ENCODE peak calls at places on chromosome 14, in four cellular contexts. One of them, this sample, is unnamed. For H3K27me3, the result is how much of the 10 kb centered on the place peaks cover.

GRCh38 chr14:53571990-53572389 is 384.6 kb downstream of the BMP4 start:
- DNase-seq in IMR-90: peak
- DNase-seq in left ventricle myocardium inferior: no peak
- DNase-seq in heart left ventricle: no peak
- DNase-seq in this sample: peak

GRCh38 chr14:65252471-65253255 is 150.3 kb upstream of the MAX start:
- DNase-seq in left ventricle myocardium inferior: no peak
- DNase-seq in IMR-90: no peak
- DNase-seq in heart left ventricle: no peak
- DNase-seq in this sample: no peak

GRCh38 chr14:86296173-86296572 is 766.2 kb downstream of the FLRT2 start:
- DNase-seq in IMR-90: peak
- DNase-seq in left ventricle myocardium inferior: no peak
- DNase-seq in heart left ventricle: no peak
- DNase-seq in this sample: peak

GRCh38 chr14:103745424-103745823 is 29.8 kb downstream of the ZFYVE21 start:
- DNase-seq in heart left ventricle: no peak
- DNase-seq in left ventricle myocardium inferior: no peak
- DNase-seq in IMR-90: no peak
- DNase-seq in this sample: no peak

GRCh38 chr14:24984846-24985589 is 64.9 kb downstream of the STXBP6 start:
- DNase-seq in left ventricle myocardium inferior: no peak
- DNase-seq in IMR-90: no peak
- DNase-seq in heart left ventricle: no peak
- DNase-seq in this sample: no peak

GRCh38 chr14:59254146-59254910 is 65.9 kb downstream of the DAAM1 start:
- DNase-seq in left ventricle myocardium inferior: peak
- DNase-seq in heart left ventricle: peak
- DNase-seq in IMR-90: peak
- DNase-seq in this sample: peak

GRCh38 chr14:28745176-28745575 is 21.4 kb upstream of the FOXG1 start:
- DNase-seq in IMR-90: no peak
- DNase-seq in left ventricle myocardium inferior: no peak
- DNase-seq in heart left ventricle: no peak
- DNase-seq in this sample: no peak

GRCh38 chr14:90739318-90740077 is 76.7 kb downstream of the TTC7B start:
- DNase-seq in left ventricle myocardium inferior: no peak
- DNase-seq in IMR-90: peak
- DNase-seq in heart left ventricle: no peak
- DNase-seq in this sample: no peak

GRCh38 chr14:103716091-103716801 is 636 bp downstream of the ZFYVE21 start:
- DNase-seq in left ventricle myocardium inferior: no peak
- DNase-seq in heart left ventricle: peak
- DNase-seq in IMR-90: no peak
- DNase-seq in this sample: no peak

GRCh38 chr14:101733211-101733610 is 28.3 kb upstream of the PPP2R5C start:
- DNase-seq in left ventricle myocardium inferior: no peak
- DNase-seq in heart left ventricle: no peak
- DNase-seq in IMR-90: peak
- DNase-seq in this sample: no peak

GRCh38 chr14:58772814-58773620 is 135.3 kb downstream of the DACT1 start:
- DNase-seq in IMR-90: peak
- DNase-seq in heart left ventricle: no peak
- DNase-seq in left ventricle myocardium inferior: no peak
- DNase-seq in this sample: no peak

GRCh38 chr14:98926151-98926550 is 345.8 kb downstream of the BCL11B start:
- DNase-seq in IMR-90: no peak
- DNase-seq in left ventricle myocardium inferior: no peak
- DNase-seq in heart left ventricle: no peak
- DNase-seq in this sample: no peak

GRCh38 chr14:65850429-65851145 is 438.1 kb downstream of the FUT8 start:
- DNase-seq in IMR-90: no peak
- DNase-seq in left ventricle myocardium inferior: no peak
- DNase-seq in heart left ventricle: no peak
- DNase-seq in this sample: no peak

GRCh38 chr14:65997350-65997749 is 488.8 kb upstream of the CCDC196 start:
- DNase-seq in heart left ventricle: no peak
- DNase-seq in left ventricle myocardium inferior: no peak
- DNase-seq in IMR-90: no peak
- DNase-seq in this sample: no peak

GRCh38 chr14:58912799-58913432 is 275.2 kb downstream of the DACT1 start:
- DNase-seq in heart left ventricle: no peak
- DNase-seq in IMR-90: peak
- DNase-seq in left ventricle myocardium inferior: no peak
- DNase-seq in this sample: no peak

GRCh38 chr14:70882771-70883492 is 24.3 kb upstream of the PCNX1 start:
- DNase-seq in left ventricle myocardium inferior: no peak
- DNase-seq in heart left ventricle: no peak
- DNase-seq in IMR-90: peak
- DNase-seq in this sample: no peak

GRCh38 chr14:80621701-80622100 is 319.8 kb downstream of the CEP128 start:
- DNase-seq in left ventricle myocardium inferior: no peak
- DNase-seq in IMR-90: peak
- DNase-seq in heart left ventricle: no peak
- DNase-seq in this sample: peak

GRCh38 chr14:93824076-93824475 is 35.8 kb upstream of the PRIMA1 start:
- DNase-seq in heart left ventricle: no peak
- DNase-seq in IMR-90: no peak
- DNase-seq in left ventricle myocardium inferior: no peak
- DNase-seq in this sample: no peak

GRCh38 chr14:93829839-93830481 is 41.7 kb upstream of the PRIMA1 start:
- DNase-seq in left ventricle myocardium inferior: no peak
- DNase-seq in heart left ventricle: no peak
- DNase-seq in IMR-90: no peak
- DNase-seq in this sample: no peak

GRCh38 chr14:93830753-93831461 is 42.6 kb upstream of the PRIMA1 start:
- DNase-seq in heart left ventricle: no peak
- DNase-seq in IMR-90: no peak
- DNase-seq in left ventricle myocardium inferior: no peak
- DNase-seq in this sample: no peak

GRCh38 chr14:93824518-93825234 is 36.4 kb upstream of the PRIMA1 start:
- DNase-seq in left ventricle myocardium inferior: no peak
- DNase-seq in heart left ventricle: no peak
- DNase-seq in IMR-90: no peak
- DNase-seq in this sample: no peak

GRCh38 chr14:93825235-93825553 is 36.9 kb upstream of the PRIMA1 start:
- DNase-seq in IMR-90: no peak
- DNase-seq in left ventricle myocardium inferior: no peak
- DNase-seq in heart left ventricle: no peak
- DNase-seq in this sample: no peak
- TF ChIP-seq CTCF in IMR-90: no peak
- TF ChIP-seq CTCF in left ventricle myocardium inferior: no peak
- TF ChIP-seq CTCF in heart left ventricle: no peak
- TF ChIP-seq CTCF in this sample: no peak

GRCh38 chr14:95811813-95812212 is 64.8 kb upstream of the TUNAR start:
- DNase-seq in heart left ventricle: no peak
- DNase-seq in left ventricle myocardium inferior: no peak
- DNase-seq in IMR-90: no peak
- DNase-seq in this sample: no peak

GRCh38 chr14:95808371-95808770 is 68.3 kb upstream of the TUNAR start:
- DNase-seq in left ventricle myocardium inferior: no peak
- DNase-seq in heart left ventricle: no peak
- DNase-seq in IMR-90: no peak
- DNase-seq in this sample: no peak
- H3K27me3 ChIP-seq in left ventricle myocardium inferior: under half
- H3K27me3 ChIP-seq in heart left ventricle: under half
- H3K27me3 ChIP-seq in IMR-90: under half
- H3K27me3 ChIP-seq in this sample: under half

GRCh38 chr14:92499216-92499615 is 14.4 kb upstream of the RIN3 start:
- DNase-seq in IMR-90: no peak
- DNase-seq in left ventricle myocardium inferior: no peak
- DNase-seq in heart left ventricle: no peak
- DNase-seq in this sample: no peak
- H3K4me3 ChIP-seq in IMR-90: no peak
- H3K4me3 ChIP-seq in left ventricle myocardium inferior: no peak
- H3K4me3 ChIP-seq in heart left ventricle: no peak
- H3K4me3 ChIP-seq in this sample: no peak

DNA sequence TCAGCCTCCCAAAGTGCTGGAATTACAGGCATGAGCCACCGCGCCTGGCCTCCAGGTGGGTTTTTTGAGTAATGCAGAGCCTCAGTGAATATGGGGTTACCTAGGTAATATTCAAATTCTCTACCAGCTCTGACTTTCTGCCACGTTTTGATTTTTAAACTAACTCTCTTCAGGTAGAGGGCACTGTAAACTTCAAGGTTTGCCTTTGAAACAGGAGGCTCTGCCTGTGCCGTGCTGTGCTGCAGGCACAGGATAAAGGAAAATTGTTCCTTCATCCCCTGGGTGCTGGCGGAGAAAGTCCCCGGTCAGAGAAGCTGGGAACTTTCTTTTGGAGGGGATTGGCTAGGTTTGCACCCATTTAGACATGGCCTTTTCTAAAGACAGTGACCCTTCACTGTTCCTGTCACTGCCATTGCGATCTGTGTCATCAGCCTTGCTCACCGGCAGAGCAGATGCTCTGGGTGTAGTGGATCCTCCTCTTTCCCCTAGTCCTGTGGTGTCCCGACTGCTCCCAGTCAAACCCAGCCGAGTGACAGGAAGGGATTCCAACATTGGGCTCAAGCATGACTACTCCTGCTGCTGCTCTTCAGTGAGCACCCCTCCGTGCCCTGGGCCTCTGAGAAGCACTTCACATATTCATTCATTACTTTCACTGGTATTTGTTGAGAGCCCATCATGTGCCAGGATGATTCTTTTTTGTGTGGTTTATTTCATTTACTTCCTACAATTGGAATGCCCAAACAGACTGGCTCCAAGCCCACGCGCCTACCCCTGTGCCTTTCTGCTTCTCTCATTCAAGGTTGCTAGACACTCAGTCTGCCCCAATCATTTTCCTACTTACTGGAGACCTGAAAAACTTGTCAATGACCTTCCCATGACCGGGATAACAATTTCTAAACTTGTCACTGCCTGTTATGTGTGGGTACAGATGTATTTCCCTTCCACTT is 103.6 kb downstream of the TMEM30B start:
- DNase-seq in heart left ventricle: no peak
- DNase-seq in left ventricle myocardium inferior: no peak
- DNase-seq in IMR-90: peak
- DNase-seq in this sample: no peak
- TF ChIP-seq CTCF in heart left ventricle: no peak
- TF ChIP-seq CTCF in left ventricle myocardium inferior: no peak
- TF ChIP-seq CTCF in IMR-90: no peak
- TF ChIP-seq CTCF in this sample: no peak

DNA sequence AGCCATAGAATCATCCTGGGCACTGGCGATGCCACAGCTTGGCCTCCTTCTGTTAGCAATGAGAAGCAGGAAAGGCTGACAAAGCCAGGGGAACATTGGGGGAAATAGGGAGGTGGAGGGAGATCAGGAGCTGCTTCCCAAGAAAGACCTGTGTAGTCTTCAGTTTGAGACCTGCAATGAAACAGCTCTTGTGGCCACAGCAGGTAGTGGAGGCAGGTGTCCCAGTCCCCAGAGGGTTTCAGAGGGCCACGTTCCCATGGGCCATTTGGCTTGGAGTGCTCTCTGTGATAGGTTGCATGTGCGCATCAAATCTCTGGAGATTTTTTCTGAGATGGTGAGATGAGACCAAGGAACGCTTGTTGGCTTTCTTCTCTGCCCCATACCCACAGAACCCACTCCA is 14.4 kb upstream of the OR6S1 start:
- DNase-seq in heart left ventricle: no peak
- DNase-seq in IMR-90: no peak
- DNase-seq in left ventricle myocardium inferior: no peak
- DNase-seq in this sample: no peak
- H3K27me3 ChIP-seq in heart left ventricle: half or more
- H3K27me3 ChIP-seq in IMR-90: under half
- H3K27me3 ChIP-seq in left ventricle myocardium inferior: half or more
- H3K27me3 ChIP-seq in this sample: under half

GRCh38 chr14:73422515-73422914 is 35.8 kb downstream of the NUMB start:
- DNase-seq in IMR-90: no peak
- DNase-seq in heart left ventricle: no peak
- DNase-seq in left ventricle myocardium inferior: no peak
- DNase-seq in this sample: no peak

GRCh38 chr14:73428354-73428824 is 30.0 kb downstream of the NUMB start:
- DNase-seq in heart left ventricle: no peak
- DNase-seq in IMR-90: peak
- DNase-seq in left ventricle myocardium inferior: no peak
- DNase-seq in this sample: no peak

GRCh38 chr14:73427516-73428264 is 30.7 kb downstream of the NUMB start:
- DNase-seq in IMR-90: peak
- DNase-seq in left ventricle myocardium inferior: no peak
- DNase-seq in heart left ventricle: no peak
- DNase-seq in this sample: no peak

GRCh38 chr14:73426877-73427276 is 31.5 kb downstream of the NUMB start:
- DNase-seq in IMR-90: peak
- DNase-seq in left ventricle myocardium inferior: no peak
- DNase-seq in heart left ventricle: no peak
- DNase-seq in this sample: no peak

DNA sequence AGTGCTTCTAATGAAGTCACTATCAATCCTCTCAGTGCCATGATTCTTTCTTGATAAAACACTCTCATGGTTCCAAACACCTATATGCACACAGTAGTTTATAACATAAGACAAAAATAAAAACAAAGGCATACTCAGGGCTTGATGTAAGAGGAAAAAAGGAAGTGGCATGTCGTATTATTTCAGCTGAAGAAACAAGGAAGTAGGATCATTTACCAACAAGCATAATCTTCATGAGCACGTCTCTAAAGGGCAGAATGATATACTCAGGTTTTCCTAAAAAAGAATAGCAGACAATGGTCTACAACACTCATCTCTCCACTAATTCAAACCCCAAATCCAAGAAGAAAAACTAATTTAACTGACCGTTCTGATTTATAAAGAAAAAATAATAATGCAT is 33.9 kb downstream of the NUMB start:
- DNase-seq in IMR-90: peak
- DNase-seq in left ventricle myocardium inferior: no peak
- DNase-seq in heart left ventricle: no peak
- DNase-seq in this sample: no peak
- H3K4me3 ChIP-seq in IMR-90: no peak
- H3K4me3 ChIP-seq in left ventricle myocardium inferior: no peak
- H3K4me3 ChIP-seq in heart left ventricle: no peak
- H3K4me3 ChIP-seq in this sample: no peak

DNA sequence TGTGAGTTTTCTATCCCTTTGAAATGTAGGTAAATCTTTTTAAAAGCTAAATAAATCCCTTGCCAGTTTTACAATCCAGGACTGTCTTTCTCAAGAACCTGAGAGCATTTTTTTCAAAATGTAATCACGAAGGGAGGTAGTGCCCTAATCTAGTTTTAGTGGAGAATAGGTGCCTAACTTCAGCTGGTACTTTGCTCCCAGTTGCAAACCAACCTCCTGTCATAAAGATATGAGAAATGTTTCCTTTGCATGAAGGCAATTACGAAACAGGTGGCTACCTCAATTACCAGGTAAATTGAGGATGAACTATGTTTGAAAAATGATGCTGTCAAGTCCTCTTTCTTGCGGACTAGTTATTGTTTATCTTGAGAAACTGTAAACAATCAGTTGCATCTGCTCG is 437.9 kb downstream of the DAD1 start:
- DNase-seq in heart left ventricle: no peak
- DNase-seq in IMR-90: no peak
- DNase-seq in left ventricle myocardium inferior: no peak
- DNase-seq in this sample: no peak
- TF ChIP-seq CTCF in heart left ventricle: no peak
- TF ChIP-seq CTCF in IMR-90: no peak
- TF ChIP-seq CTCF in left ventricle myocardium inferior: no peak
- TF ChIP-seq CTCF in this sample: no peak

GRCh38 chr14:36055681-36056225 is 120.8 kb downstream of the PTCSC3 start:
- DNase-seq in left ventricle myocardium inferior: no peak
- DNase-seq in IMR-90: no peak
- DNase-seq in heart left ventricle: no peak
- DNase-seq in this sample: no peak
- H3K27me3 ChIP-seq in left ventricle myocardium inferior: under half
- H3K27me3 ChIP-seq in IMR-90: under half
- H3K27me3 ChIP-seq in heart left ventricle: under half
- H3K27me3 ChIP-seq in this sample: under half

GRCh38 chr14:69625299-69626131 is 14.1 kb downstream of the SUSD6 start:
- DNase-seq in IMR-90: peak
- DNase-seq in heart left ventricle: peak
- DNase-seq in left ventricle myocardium inferior: peak
- DNase-seq in this sample: no peak
- H3K4me3 ChIP-seq in IMR-90: no peak
- H3K4me3 ChIP-seq in heart left ventricle: no peak
- H3K4me3 ChIP-seq in left ventricle myocardium inferior: peak
- H3K4me3 ChIP-seq in this sample: no peak